ENCODE peak calls at places on chromosomes 1 and 21, in nine cellular contexts. P is endothelial cell of umbilical vein; U is CD4-positive, CD25-positive, alpha-beta regulatory T cell; K is heart right ventricle; M is esophagus squamous epithelium; S is cardiac fibroblast; J is PC-3; I is psoas muscle; T is GM06990. C is an unnamed sample.
A peak's percentile ranks its signal among the peaks of the same experiment; 100 is the strongest.

GRCh38 chr21:42242611-42243010 is 23.7 kb downstream of the ABCG1 start:
- DNase-seq in P (no peak), U (no peak), K (no peak), M (no peak), S (no peak), J (no peak), I (peak; percentile 19), T (peak; percentile 34), C (no peak)

GRCh38 chr1:5718716-5719632 is 273.3 kb downstream of the NPHP4 start:
- DNase-seq in P (no peak), U (no peak), K (no peak), M (no peak), S (no peak), J (no peak), I (no peak), T (no peak), C (no peak)

GRCh38 chr1:78779831-78780230 is 130.2 kb downstream of the IFI44 start:
- DNase-seq in P (peak; percentile 37), U (no peak), K (no peak), M (no peak), S (peak; percentile 70), J (no peak), I (no peak), T (no peak), C (no peak)

GRCh38 chr1:232952514-232953175 is 2.2 kb downstream of the NTPCR start:
- DNase-seq in P (peak; percentile 49), U (peak; percentile 11), K (no peak), M (no peak), S (peak; percentile 44), J (peak; percentile 72), I (peak; percentile 56), T (peak; percentile 15), C (peak; percentile 49)

GRCh38 chr1:167904641-167905040 is 9.3 kb downstream of the ADCY10 start:
- DNase-seq in P (peak; percentile 59), U (no peak), K (no peak), M (no peak), S (peak; percentile 54), J (peak; percentile 51), I (no peak), T (no peak), C (peak; percentile 70)

GRCh38 chr21:30072496-30072895 is 94.1 kb downstream of the CLDN17 start:
- DNase-seq in P (no peak), U (no peak), K (peak; percentile 8), M (no peak), S (peak; percentile 53), J (peak; percentile 72), I (no peak), T (no peak), C (peak; percentile 18)

GRCh38 chr1:179107706-179108629 is 26.1 kb downstream of the TOR3A start:
- DNase-seq in P (no peak), U (no peak), K (no peak), M (no peak), S (peak; percentile 23), J (no peak), I (no peak), T (no peak), C (no peak)

GRCh38 chr1:205983925-205984725 is 19.1 kb downstream of the RAB7B start:
- DNase-seq in P (peak; percentile 57), U (no peak), K (peak; percentile 71), M (no peak), S (peak; percentile 74), J (peak; percentile 78), I (peak; percentile 83), T (no peak), C (peak; percentile 52)

GRCh38 chr21:45251635-45252447 is 35.9 kb downstream of the POFUT2 start:
- DNase-seq in P (no peak), U (no peak), K (no peak), M (no peak), S (no peak), J (no peak), I (peak; percentile 21), T (no peak), C (no peak)

GRCh38 chr1:156281281-156282142 is 1.1 kb downstream of the SMG5 start:
- DNase-seq in P (no peak), U (peak; percentile 14), K (peak; percentile 69), M (no peak), S (peak; percentile 61), J (peak; percentile 44), I (peak; percentile 90), T (peak; percentile 56), C (peak; percentile 62)

GRCh38 chr1:226310637-226311195 is 1.8 kb upstream of the LIN9 start:
- DNase-seq in P (no peak), U (no peak), K (no peak), M (no peak), S (no peak), J (peak; percentile 65), I (no peak), T (no peak), C (peak; percentile 6)

GRCh38 chr21:46665566-46665965 is 30.1 kb downstream of the PRMT2 start:
- DNase-seq in P (no peak), U (no peak), K (no peak), M (no peak), S (no peak), J (no peak), I (no peak), T (no peak), C (no peak)

GRCh38 chr1:226401407-226402303 is 6.2 kb downstream of the PARP1 start:
- DNase-seq in P (no peak), U (no peak), K (no peak), M (no peak), S (no peak), J (no peak), I (no peak), T (no peak), C (no peak)

GRCh38 chr1:218209351-218209861 is 75.7 kb upstream of the RRP15 start:
- DNase-seq in P (no peak), U (no peak), K (no peak), M (no peak), S (peak; percentile 24), J (peak; percentile 98), I (no peak), T (no peak), C (peak; percentile 60)

GRCh38 chr1:167775178-167775577 is 53.4 kb downstream of the MPZL1 start:
- DNase-seq in P (peak; percentile 78), U (no peak), K (no peak), M (no peak), S (no peak), J (no peak), I (no peak), T (no peak), C (no peak)

DNA sequence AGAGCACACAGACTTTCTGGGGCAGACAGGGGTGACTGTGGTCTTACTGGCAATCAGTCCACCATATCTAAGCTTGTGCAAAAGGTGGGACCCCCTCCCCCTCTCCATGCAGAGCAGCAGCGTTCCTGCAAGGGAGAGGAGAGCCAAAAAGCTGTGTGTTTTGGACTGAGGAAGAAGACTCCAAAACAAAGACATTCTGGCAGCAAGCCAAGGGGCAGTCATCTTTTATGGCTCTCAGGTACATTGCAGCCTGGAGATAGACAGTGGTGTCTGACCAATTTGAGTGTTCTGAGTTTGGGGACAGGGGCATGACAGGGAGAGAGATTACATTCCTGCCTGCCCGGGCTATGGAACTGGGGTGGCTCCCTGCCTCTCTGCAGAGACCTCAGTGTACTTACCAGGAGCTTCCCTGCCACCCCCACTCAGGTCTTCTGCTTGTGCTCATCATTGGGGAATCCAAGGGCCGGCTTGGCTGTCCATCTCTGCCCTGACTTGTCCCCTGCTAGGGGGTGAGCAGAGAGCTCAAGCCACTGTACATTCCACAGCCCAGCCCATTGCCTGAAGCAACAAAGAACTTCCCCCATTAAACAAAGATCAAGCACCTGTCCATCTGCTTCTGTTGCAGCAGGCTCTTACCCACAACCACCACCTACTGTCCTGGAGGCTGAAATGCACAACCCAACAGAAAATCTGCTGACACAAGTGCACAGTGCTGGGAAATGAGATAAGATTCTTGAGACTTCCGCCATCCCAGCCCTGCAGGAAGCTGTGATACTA is 131.1 kb downstream of the EVI5 start:
- DNase-seq in P (no peak), U (no peak), K (no peak), M (no peak), S (no peak), J (no peak), I (no peak), T (no peak), C (no peak)
- H3K4me3 ChIP-seq in P (no peak overlapping the region), U (no peak overlapping the region), K (no peak overlapping the region), M (no peak overlapping the region), S (no peak overlapping the region), J (no peak overlapping the region), I (no peak overlapping the region), T (no peak overlapping the region), C (no peak overlapping the region)

GRCh38 chr1:2983319-2983705 is 38.0 kb upstream of the ACTRT2 start:
- DNase-seq in P (no peak), U (no peak), K (no peak), M (no peak), S (no peak), J (no peak), I (no peak), T (no peak), C (no peak)
- H3K4me3 ChIP-seq in P (no peak overlapping the region), U (no peak overlapping the region), K (no peak overlapping the region), M (no peak overlapping the region), S (no peak overlapping the region), J (no peak overlapping the region), I (no peak overlapping the region), T (no peak overlapping the region), C (no peak overlapping the region)

GRCh38 chr1:34792424-34792823 is 375 bp upstream of the GJA4 start:
- DNase-seq in P (no peak), U (no peak), K (no peak), M (no peak), S (no peak), J (no peak), I (no peak), T (no peak), C (no peak)
- H3K4me3 ChIP-seq in P (no peak overlapping the region), U (no peak overlapping the region), K (peak overlapping the region; percentile 52), M (no peak overlapping the region), S (no peak overlapping the region), J (no peak overlapping the region), I (peak overlapping the region; percentile 63), T (no peak overlapping the region), C (no peak overlapping the region)

DNA sequence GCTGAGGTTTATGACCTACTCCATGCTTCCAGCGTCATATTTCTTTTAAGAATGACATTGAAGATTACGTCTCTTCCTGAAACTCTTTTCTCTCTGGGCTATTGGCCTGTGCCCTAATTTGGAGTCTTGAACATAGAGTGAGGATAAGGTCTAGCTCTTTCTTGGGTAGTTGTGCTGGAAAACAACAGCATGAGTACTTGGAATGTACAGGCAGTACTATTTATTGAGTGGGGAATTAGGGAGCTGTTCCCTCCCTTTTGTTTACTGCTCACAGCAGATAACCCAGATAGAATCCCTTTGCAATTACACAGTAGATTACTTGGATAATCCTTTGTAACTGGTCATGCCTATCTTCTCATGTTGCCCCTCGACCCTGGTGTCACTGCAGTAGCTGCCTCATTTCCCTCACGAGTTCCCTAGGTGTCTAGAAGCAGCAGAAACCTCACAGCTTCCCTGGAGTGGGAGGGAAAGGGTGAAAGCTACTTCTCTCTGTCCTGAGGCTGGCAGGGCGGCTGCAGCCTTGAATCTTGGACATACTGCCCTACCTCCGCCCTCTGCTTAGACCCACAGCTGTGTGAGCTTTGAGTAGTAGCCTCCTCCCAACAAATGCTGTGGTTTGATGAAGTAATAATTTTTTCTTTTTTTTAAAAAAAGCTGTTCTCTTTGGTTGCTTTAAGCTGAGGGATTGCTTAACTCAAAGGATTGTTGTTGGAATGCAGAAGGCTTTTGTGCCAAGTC is 70.5 kb downstream of the FGGY start:
- DNase-seq in P (no peak), U (no peak), K (peak; percentile 29), M (no peak), S (peak; percentile 97), J (no peak), I (peak; percentile 81), T (no peak), C (peak; percentile 69)
- H3K4me3 ChIP-seq in P (no peak overlapping the region), U (no peak overlapping the region), K (no peak overlapping the region), M (no peak overlapping the region), S (no peak overlapping the region), J (no peak overlapping the region), I (no peak overlapping the region), T (no peak overlapping the region), C (no peak overlapping the region)